ENCODE peak calls at places on chromosomes 12 and 14, in six cellular contexts. F is activated naive CD8-positive, alpha-beta T cell treated with anti-CD3 and anti-CD28 coated beads for 36 hours; P is NCI-H1694; T is mucosa of gallbladder; B is fibroblast of mammary gland; M is caudate nucleus. I is an unnamed sample.

GRCh38 chr14:56797569-56798446 is 12.5 kb downstream of the OTX2 start:
- DNase-seq in F (no peak), P (no peak), T (no peak), B (no peak), M (no peak), I (no peak)

GRCh38 chr12:19186722-19187661 is 57.5 kb downstream of the PLEKHA5 start:
- DNase-seq in F (no peak), P (peak; percentile 41), T (no peak), B (peak; percentile 75), M (no peak), I (no peak)

GRCh38 chr14:22551597-22551982 is 37.4 kb downstream of the DAD1 start:
- DNase-seq in F (no peak), P (no peak), T (no peak), B (no peak), M (peak; percentile 49), I (no peak)

GRCh38 chr14:85471744-85472143 is 58.2 kb upstream of the FLRT2 start:
- DNase-seq in F (no peak), P (no peak), T (peak; percentile 88), B (peak; percentile 96), M (no peak), I (no peak)

GRCh38 chr14:101634453-101635237 is 73.3 kb downstream of the DIO3 start:
- DNase-seq in F (no peak), P (no peak), T (no peak), B (no peak), M (no peak), I (no peak)

GRCh38 chr14:90993792-90994191 is 66.6 kb downstream of the RPS6KA5 start:
- DNase-seq in F (no peak), P (no peak), T (no peak), B (no peak), M (no peak), I (no peak)

GRCh38 chr12:49930515-49931288 is 19.8 kb upstream of the AQP2 start:
- DNase-seq in F (no peak), P (no peak), T (no peak), B (peak; percentile 82), M (no peak), I (no peak)

GRCh38 chr12:122304924-122305323 is 38.6 kb upstream of the VPS33A start:
- DNase-seq in F (no peak), P (no peak), T (no peak), B (no peak), M (no peak), I (no peak)

GRCh38 chr12:64522316-64522715 is 70.4 kb downstream of the TBK1 start:
- DNase-seq in F (no peak), P (peak; percentile 6), T (no peak), B (peak; percentile 76), M (no peak), I (no peak)

GRCh38 chr12:73361156-73361866 is 1089.1 kb downstream of the TRHDE start:
- DNase-seq in F (no peak), P (no peak), T (no peak), B (no peak), M (no peak), I (no peak)

GRCh38 chr12:127516467-127516866 is 750.5 kb upstream of the TMEM132C start:
- DNase-seq in F (no peak), P (no peak), T (no peak), B (peak; percentile 16), M (no peak), I (no peak)

GRCh38 chr12:26723379-26724308 is 109.3 kb downstream of the ITPR2 start:
- DNase-seq in F (no peak), P (no peak), T (no peak), B (no peak), M (no peak), I (no peak)

GRCh38 chr12:52403561-52403960 is 2.6 kb downstream of the KRT82 start:
- DNase-seq in F (no peak), P (no peak), T (no peak), B (no peak), M (no peak), I (no peak)

GRCh38 chr12:50185975-50186663 is 18.9 kb upstream of the CERS5 start:
- DNase-seq in F (no peak), P (no peak), T (no peak), B (no peak), M (no peak), I (no peak)

GRCh38 chr12:83848702-83849101 is 1063.9 kb downstream of the SLC6A15 start:
- DNase-seq in F (no peak), P (no peak), T (no peak), B (no peak), M (no peak), I (no peak)

GRCh38 chr12:3247596-3248270 is 170.6 kb downstream of the TSPAN9 start:
- DNase-seq in F (no peak), P (peak; percentile 73), T (no peak), B (no peak), M (no peak), I (no peak)